ENCODE peak calls at places on chromosomes 7 and 10, in six cellular contexts. G, D, R, F, W and Z are unnamed samples.
A peak's percentile ranks its signal among the peaks of the same experiment; 100 is the strongest.

GRCh38 chr10:124743188-124744046 is 761 bp downstream of the FAM53B start:
- DNase-seq in G (no peak), D (peak; percentile 41), R (peak; percentile 54), F (peak; percentile 62), W (peak; percentile 65), Z (no peak)

GRCh38 chr7:66921918-66922486 is 977 bp downstream of the TMEM248 start:
- DNase-seq in G (no peak), D (peak; percentile 4), R (no peak), F (peak; percentile 57), W (peak; percentile 32), Z (no peak)

GRCh38 chr7:33072471-33072870 is 9.9 kb upstream of the NT5C3A start:
- DNase-seq in G (no peak), D (no peak), R (no peak), F (no peak), W (no peak), Z (no peak)

GRCh38 chr7:103668538-103668937 is 222.5 kb upstream of the SLC26A5 start:
- DNase-seq in G (no peak), D (no peak), R (no peak), F (no peak), W (no peak), Z (no peak)

GRCh38 chr10:86536294-86536861 is 14.8 kb upstream of the WAPL start:
- DNase-seq in G (no peak), D (no peak), R (no peak), F (peak; percentile 62), W (no peak), Z (no peak)

GRCh38 chr10:126659750-126660149 is 10.7 kb downstream of the C10orf90 start:
- DNase-seq in G (no peak), D (no peak), R (no peak), F (no peak), W (no peak), Z (no peak)

GRCh38 chr7:129785457-129786178 is 167.1 kb downstream of the UBE2H start:
- DNase-seq in G (no peak), D (no peak), R (no peak), F (no peak), W (no peak), Z (no peak)

GRCh38 chr7:37971491-37971890 is 51.1 kb downstream of the EPDR1 start:
- DNase-seq in G (no peak), D (no peak), R (no peak), F (no peak), W (no peak), Z (no peak)

GRCh38 chr7:102425639-102426267 is 7.6 kb upstream of the ORAI2 start:
- DNase-seq in G (peak; percentile 31), D (no peak), R (no peak), F (peak; percentile 84), W (peak; percentile 95), Z (no peak)

GRCh38 chr7:128915841-128916642 is 5.5 kb upstream of the KCP start:
- DNase-seq in G (no peak), D (no peak), R (no peak), F (no peak), W (no peak), Z (peak; percentile 93)

GRCh38 chr7:135001390-135002165 is 15.3 kb downstream of the AGBL3 start:
- DNase-seq in G (no peak), D (no peak), R (no peak), F (no peak), W (no peak), Z (no peak)

GRCh38 chr7:23353172-23353571 is 54.0 kb downstream of the MALSU1 start:
- DNase-seq in G (no peak), D (no peak), R (no peak), F (peak; percentile 26), W (no peak), Z (no peak)

GRCh38 chr7:66837661-66838060 is 83.4 kb upstream of the TMEM248 start:
- DNase-seq in G (no peak), D (no peak), R (no peak), F (no peak), W (no peak), Z (peak; percentile 50)

GRCh38 chr7:115441033-115441432 is 519.1 kb downstream of the MDFIC start:
- DNase-seq in G (no peak), D (no peak), R (no peak), F (no peak), W (no peak), Z (no peak)

GRCh38 chr7:75739796-75740672 is 1.3 kb upstream of the HIP1 start:
- DNase-seq in G (no peak), D (no peak), R (no peak), F (peak; percentile 62), W (no peak), Z (no peak)

GRCh38 chr10:118986815-118987790 is 42.4 kb upstream of the NANOS1 start:
- DNase-seq in G (no peak), D (no peak), R (no peak), F (peak; percentile 23), W (no peak), Z (no peak)

GRCh38 chr10:83765711-83766110 is 373.6 kb upstream of the GHITM start:
- DNase-seq in G (no peak), D (no peak), R (no peak), F (no peak), W (no peak), Z (no peak)

GRCh38 chr10:498760-499435 is 190.6 kb downstream of the DIP2C start:
- DNase-seq in G (no peak), D (no peak), R (no peak), F (no peak), W (no peak), Z (no peak)

GRCh38 chr7:104979167-104979841 is 34.7 kb upstream of the KMT2E start:
- DNase-seq in G (no peak), D (peak; percentile 21), R (no peak), F (no peak), W (no peak), Z (no peak)

GRCh38 chr7:135300913-135301765 is 67.5 kb downstream of the STRA8 start:
- DNase-seq in G (no peak), D (no peak), R (no peak), F (no peak), W (no peak), Z (no peak)

GRCh38 chr7:47313564-47313963 is 268.3 kb downstream of the TNS3 start:
- DNase-seq in G (no peak), D (no peak), R (no peak), F (no peak), W (no peak), Z (no peak)

GRCh38 chr10:28561531-28561930 is 28.6 kb downstream of the WAC start:
- DNase-seq in G (no peak), D (no peak), R (no peak), F (no peak), W (no peak), Z (no peak)

GRCh38 chr7:112286294-112287086 is 80.0 kb downstream of the ZNF277 start:
- DNase-seq in G (no peak), D (no peak), R (no peak), F (no peak), W (no peak), Z (no peak)

GRCh38 chr7:119964640-119965542 is 308.1 kb upstream of the KCND2 start:
- DNase-seq in G (no peak), D (no peak), R (no peak), F (no peak), W (no peak), Z (no peak)

GRCh38 chr10:50360486-50360885 is 109.2 kb upstream of the ASAH2 start:
- DNase-seq in G (no peak), D (no peak), R (no peak), F (no peak), W (no peak), Z (no peak)

DNA sequence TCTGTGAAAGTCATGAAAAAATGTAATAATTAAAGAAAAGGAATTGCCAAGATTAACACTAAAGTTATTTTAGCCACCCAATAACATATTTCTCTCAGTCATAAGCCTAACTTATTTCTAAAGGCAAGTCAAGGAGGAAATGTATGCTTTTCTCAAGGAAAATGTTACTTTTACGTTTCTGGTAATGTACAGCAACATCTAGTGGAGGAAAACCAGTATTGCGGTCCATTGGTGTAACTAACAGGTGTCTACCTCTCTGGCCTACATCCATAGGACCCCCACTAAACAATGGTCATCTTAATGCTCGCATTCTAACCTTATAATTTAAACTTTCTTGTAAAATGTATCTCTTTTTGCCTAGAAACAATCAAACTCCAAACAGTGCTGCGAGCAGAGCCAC is 437.5 kb downstream of the KIF20B start:
- DNase-seq in G (no peak), D (peak; percentile 6), R (no peak), F (no peak), W (no peak), Z (no peak)
- TF ChIP-seq CTCF in G (no peak), D (peak; percentile 33), R (peak; percentile 25), F (no peak), W (peak; percentile 36), Z (peak; percentile 48)

GRCh38 chr7:151732834-151733585 is 143.9 kb downstream of the PRKAG2 start:
- DNase-seq in G (no peak), D (no peak), R (no peak), F (no peak), W (no peak), Z (peak; percentile 43)
- TF ChIP-seq CTCF in G (no peak), D (no peak), R (no peak), F (no peak), W (no peak), Z (no peak)

GRCh38 chr10:80202934-80203834 is 2.2 kb downstream of the ANXA11 start:
- DNase-seq in G (peak; percentile 24), D (peak; percentile 73), R (no peak), F (peak; percentile 81), W (peak; percentile 92), Z (no peak)
- TF ChIP-seq CTCF in G (no peak), D (peak; percentile 25), R (peak; percentile 52), F (peak; percentile 39), W (peak; percentile 42), Z (peak; percentile 60)

GRCh38 chr10:123157210-123157609 is 3.0 kb downstream of the BUB3 start:
- DNase-seq in G (no peak), D (no peak), R (no peak), F (no peak), W (no peak), Z (no peak)

GRCh38 chr10:123154943-123155505 is 822 bp downstream of the BUB3 start:
- DNase-seq in G (no peak), D (peak; percentile 78), R (no peak), F (no peak), W (peak; percentile 55), Z (peak; percentile 90)

GRCh38 chr10:123156091-123156490 is 1.9 kb downstream of the BUB3 start:
- DNase-seq in G (no peak), D (no peak), R (no peak), F (no peak), W (no peak), Z (no peak)

GRCh38 chr10:123153486-123154091 is 613 bp upstream of the BUB3 start:
- DNase-seq in G (no peak), D (no peak), R (no peak), F (no peak), W (no peak), Z (no peak)

DNA sequence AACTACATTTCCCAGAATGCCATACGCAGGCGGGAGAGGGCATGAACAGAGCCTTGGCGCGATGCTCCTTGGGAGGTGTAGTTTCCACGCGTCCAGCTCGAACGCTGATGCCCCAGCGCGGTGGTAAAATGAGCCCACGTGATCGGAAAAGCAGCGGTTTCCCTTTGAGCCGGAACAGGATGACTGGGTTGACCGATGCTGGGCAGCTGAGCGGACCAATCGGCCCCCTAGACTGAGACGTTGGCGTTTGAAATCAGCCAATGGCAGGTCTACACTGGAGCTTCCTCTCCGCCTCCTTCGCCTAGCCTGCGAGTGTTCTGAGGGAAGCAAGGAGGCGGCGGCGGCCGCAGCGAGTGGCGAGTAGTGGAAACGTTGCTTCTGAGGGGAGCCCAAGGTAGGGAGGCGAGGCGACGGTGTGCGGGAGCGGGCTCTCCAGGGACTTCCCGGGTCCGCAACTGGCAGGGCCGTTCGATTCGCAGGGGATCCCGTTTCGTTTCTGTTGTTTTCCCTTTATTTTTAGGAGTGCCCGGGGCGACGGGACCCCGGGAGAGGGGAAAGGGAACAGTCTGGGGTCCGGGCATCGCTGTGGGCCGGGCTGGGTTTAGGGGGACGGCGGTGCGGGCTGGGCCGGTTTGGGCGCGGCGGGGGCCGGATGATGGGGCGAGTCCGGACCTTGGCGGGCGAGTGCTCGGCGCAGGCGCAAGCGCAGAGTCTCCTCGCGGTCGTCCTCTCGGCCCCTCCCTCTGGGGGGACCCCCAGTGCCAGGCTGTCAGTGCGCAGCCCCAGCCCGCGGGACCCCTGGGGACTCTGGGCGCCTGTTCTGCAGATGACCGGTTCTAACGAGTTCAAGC is at the start of gene BUB3:
- DNase-seq in G (peak; percentile 95), D (peak; percentile 100), R (peak; percentile 99), F (peak; percentile 98), W (peak; percentile 99), Z (peak; percentile 98)
- TF ChIP-seq CTCF in G (peak; percentile 5), D (no peak), R (no peak), F (no peak), W (no peak), Z (peak; percentile 46)